ENCODE peak calls at places on chromosomes 1 and 21, in five cellular contexts. M is ovary, G is neural progenitor cell, Q is SJCRH30, F is breast epithelium. Z is an unnamed sample.

GRCh38 chr21:29365636-29366305 is 67.0 kb downstream of the BACH1 start:
- DNase-seq in M (no peak), G (peak; percentile 10), Q (no peak), F (no peak), Z (no peak)

GRCh38 chr1:234478152-234478480 is 863 bp downstream of the TARBP1 start:
- DNase-seq in M (no peak), G (peak; percentile 78), Q (peak; percentile 55), F (peak; percentile 61), Z (peak; percentile 37)

GRCh38 chr1:37797750-37798345 is 4.2 kb downstream of the MANEAL start:
- DNase-seq in M (no peak), G (no peak), Q (no peak), F (no peak), Z (no peak)

GRCh38 chr1:75542818-75543570 is 67.9 kb downstream of the SLC44A5 start:
- DNase-seq in M (no peak), G (peak; percentile 36), Q (no peak), F (no peak), Z (no peak)

GRCh38 chr1:83769072-83769471 is 229.9 kb downstream of the TTLL7 start:
- DNase-seq in M (no peak), G (no peak), Q (no peak), F (no peak), Z (no peak)

GRCh38 chr1:2274968-2275475 is 46.9 kb downstream of the SKI start:
- DNase-seq in M (no peak), G (no peak), Q (no peak), F (no peak), Z (no peak)

GRCh38 chr21:32337206-32337605 is 38.6 kb downstream of the MRAP start:
- DNase-seq in M (no peak), G (no peak), Q (no peak), F (no peak), Z (no peak)

GRCh38 chr1:37890378-37891014 is 31.1 kb upstream of the MTF1 start:
- DNase-seq in M (no peak), G (peak; percentile 46), Q (peak; percentile 50), F (no peak), Z (peak; percentile 36)

GRCh38 chr1:40794915-40795715 is 11.5 kb downstream of the KCNQ4 start:
- DNase-seq in M (no peak), G (no peak), Q (peak; percentile 24), F (no peak), Z (no peak)

GRCh38 chr1:177346960-177347359 is 176.2 kb downstream of the BRINP2 start:
- DNase-seq in M (no peak), G (no peak), Q (no peak), F (no peak), Z (no peak)

GRCh38 chr1:31336687-31337467 is 36.0 kb downstream of the FABP3 start:
- DNase-seq in M (no peak), G (no peak), Q (no peak), F (no peak), Z (no peak)

GRCh38 chr1:230157409-230158390 is 90.7 kb downstream of the GALNT2 start:
- DNase-seq in M (no peak), G (no peak), Q (no peak), F (no peak), Z (peak; percentile 64)

GRCh38 chr21:32525282-32525681 is 60.0 kb downstream of the TCP10L start:
- DNase-seq in M (no peak), G (no peak), Q (no peak), F (no peak), Z (no peak)

GRCh38 chr1:112440574-112440973 is 44.6 kb downstream of the CTTNBP2NL start:
- DNase-seq in M (no peak), G (no peak), Q (no peak), F (no peak), Z (no peak)

GRCh38 chr1:2474104-2474787 is 1.8 kb upstream of the PLCH2 start:
- DNase-seq in M (no peak), G (peak; percentile 68), Q (no peak), F (no peak), Z (no peak)

GRCh38 chr1:117646956-117647355 is 41.1 kb downstream of the TENT5C start:
- DNase-seq in M (no peak), G (no peak), Q (no peak), F (no peak), Z (no peak)

GRCh38 chr1:18812540-18812939 is 46.9 kb downstream of the TAS1R2 start:
- DNase-seq in M (no peak), G (no peak), Q (no peak), F (no peak), Z (no peak)

GRCh38 chr1:76352741-76353435 is 278.3 kb downstream of the ST6GALNAC3 start:
- DNase-seq in M (no peak), G (no peak), Q (no peak), F (no peak), Z (no peak)

GRCh38 chr1:31504001-31504400 is 72.3 kb upstream of the TINAGL1 start:
- DNase-seq in M (no peak), G (no peak), Q (no peak), F (no peak), Z (no peak)

GRCh38 chr1:91806777-91807700 is 78.9 kb downstream of the TGFBR3 start:
- DNase-seq in M (no peak), G (no peak), Q (peak; percentile 79), F (no peak), Z (no peak)

GRCh38 chr1:87683557-87683956 is 354.9 kb downstream of the LMO4 start:
- DNase-seq in M (no peak), G (no peak), Q (peak; percentile 94), F (no peak), Z (no peak)

GRCh38 chr1:192766876-192767275 is 42.0 kb upstream of the RGS2 start:
- DNase-seq in M (no peak), G (peak; percentile 33), Q (no peak), F (no peak), Z (peak; percentile 27)

GRCh38 chr21:33943293-33943692 is 27.7 kb upstream of the ATP5PO start:
- DNase-seq in M (no peak), G (no peak), Q (no peak), F (no peak), Z (no peak)

GRCh38 chr1:109927908-109928307 is 17.3 kb downstream of the CSF1 start:
- DNase-seq in M (peak; percentile 73), G (no peak), Q (no peak), F (no peak), Z (no peak)

GRCh38 chr1:91725961-91726704 is 159.8 kb downstream of the TGFBR3 start:
- DNase-seq in M (no peak), G (no peak), Q (no peak), F (no peak), Z (no peak)

GRCh38 chr21:15300131-15300530 is 235.3 kb upstream of the NRIP1 start:
- DNase-seq in M (no peak), G (no peak), Q (no peak), F (no peak), Z (no peak)

GRCh38 chr1:202235003-202235660 is 41.5 kb downstream of the LGR6 start:
- DNase-seq in M (no peak), G (no peak), Q (no peak), F (no peak), Z (no peak)

GRCh38 chr1:202237052-202237451 is 43.5 kb downstream of the LGR6 start:
- DNase-seq in M (no peak), G (peak; percentile 83), Q (peak; percentile 61), F (peak; percentile 49), Z (peak; percentile 82)

GRCh38 chr1:202233824-202234223 is 40.2 kb downstream of the LGR6 start:
- DNase-seq in M (no peak), G (no peak), Q (no peak), F (no peak), Z (no peak)

GRCh38 chr1:202234331-202235002 is 40.9 kb downstream of the LGR6 start:
- DNase-seq in M (no peak), G (no peak), Q (no peak), F (no peak), Z (no peak)

DNA sequence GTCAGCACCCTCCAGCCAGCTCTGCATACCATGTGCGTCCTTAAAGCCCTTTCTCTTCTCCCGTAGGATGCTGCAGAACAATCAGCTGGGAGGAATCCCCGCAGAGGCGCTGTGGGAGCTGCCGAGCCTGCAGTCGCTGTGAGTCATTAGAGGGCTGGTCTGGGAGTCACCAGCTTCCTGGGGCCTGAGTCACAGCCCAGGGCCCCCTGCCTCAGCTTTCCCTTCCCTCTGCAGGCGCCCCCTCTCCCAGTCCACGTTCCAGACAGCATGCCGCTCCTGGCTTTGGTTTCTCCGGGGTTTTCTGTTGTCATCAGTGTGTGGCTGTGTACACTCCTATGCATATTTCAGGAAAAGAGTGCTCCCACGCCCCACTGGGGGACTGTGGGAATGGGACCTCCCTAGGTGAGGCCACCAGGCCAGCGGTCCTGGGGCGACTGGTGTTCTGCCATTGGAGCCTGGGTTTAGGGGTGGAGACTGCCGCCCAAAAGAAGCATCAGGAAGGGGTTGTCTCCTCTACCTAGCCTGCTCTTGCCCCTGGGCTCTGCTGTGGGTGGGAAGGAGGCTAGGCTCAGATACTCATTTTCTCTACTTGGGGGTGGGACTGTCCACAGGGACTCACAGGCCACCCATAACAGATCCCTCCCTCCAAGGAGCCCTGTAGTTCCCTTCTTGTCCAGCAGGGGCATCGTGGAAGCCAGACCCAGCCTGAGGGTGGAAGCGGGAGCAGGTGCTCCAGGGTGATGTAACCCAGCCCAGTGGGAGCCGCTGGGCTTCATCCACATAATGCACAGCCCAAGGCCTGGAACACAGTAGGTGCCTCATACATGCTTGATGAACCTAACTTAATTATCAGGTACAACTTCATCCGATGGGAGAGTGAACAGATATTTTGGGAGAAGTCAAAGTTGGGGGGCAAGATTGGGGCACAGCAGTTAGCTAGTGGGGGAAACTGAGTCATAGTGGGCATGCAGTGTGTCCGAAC is 42.5 kb downstream of the LGR6 start:
- DNase-seq in M (peak; percentile 37), G (peak; percentile 78), Q (peak; percentile 92), F (no peak), Z (peak; percentile 54)
- H3K4me3 ChIP-seq in M (no peak overlapping the region), G (no peak overlapping the region), Q (peak overlapping the region; percentile 18), F (no peak overlapping the region), Z (no peak overlapping the region)

DNA sequence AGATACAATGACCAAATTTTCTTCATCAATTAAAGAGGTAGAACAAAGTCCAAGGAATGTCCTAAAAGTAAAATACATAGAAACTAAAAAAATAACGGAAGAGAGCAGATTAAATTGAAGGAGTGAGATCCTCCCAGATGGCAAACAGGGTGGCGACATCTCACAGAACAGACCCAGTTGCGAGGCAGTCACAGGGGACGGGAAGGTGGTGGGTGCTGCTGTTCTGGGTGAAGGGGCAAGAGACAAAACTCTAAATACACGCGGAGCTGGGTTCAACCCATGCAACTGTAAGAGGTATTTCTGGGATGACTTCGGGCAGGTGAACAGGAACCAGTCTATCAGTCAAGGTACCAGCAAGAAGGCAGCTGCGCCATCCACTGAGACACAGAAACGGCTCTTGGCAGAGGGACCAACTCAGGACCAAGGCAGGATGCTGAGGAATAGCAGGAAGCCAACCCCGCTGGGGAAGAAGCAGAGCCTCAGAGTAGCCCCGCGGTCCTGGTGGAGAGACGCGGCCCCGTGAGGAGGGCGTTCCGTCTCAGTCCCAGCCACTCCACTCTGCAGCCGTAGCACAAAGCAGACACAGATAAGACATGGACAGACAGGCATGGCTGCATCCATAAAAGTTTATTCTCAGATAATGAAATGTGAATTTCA is 32.2 kb downstream of the WDR4 start:
- DNase-seq in M (no peak), G (no peak), Q (no peak), F (no peak), Z (no peak)
- H3K4me1 ChIP-seq in M (peaks cover 5% of the 10 kb centered on the region), G (no peaks in the 10 kb centered on the region), Q (no peaks in the 10 kb centered on the region), F (no peaks in the 10 kb centered on the region), Z (no peaks in the 10 kb centered on the region)

GRCh38 chr1:67834246-67834877 is 1.1 kb upstream of the GNG12 start:
- DNase-seq in M (no peak), G (no peak), Q (peak; percentile 22), F (no peak), Z (no peak)
- H3K4me3 ChIP-seq in M (no peak overlapping the region), G (no peak overlapping the region), Q (no peak overlapping the region), F (no peak overlapping the region), Z (no peak overlapping the region)

GRCh38 chr1:64038965-64039926 is 164.2 kb upstream of the UBE2U start:
- DNase-seq in M (no peak), G (peak; percentile 31), Q (peak; percentile 95), F (no peak), Z (peak; percentile 9)
- H3K4me1 ChIP-seq in M (peaks cover 4% of the 10 kb centered on the region), G (peaks cover 52% of the 10 kb centered on the region), Q (peaks cover 21% of the 10 kb centered on the region), F (no peaks in the 10 kb centered on the region), Z (no peaks in the 10 kb centered on the region)